ENCODE peak calls at places on chromosomes 6 and 20, in eight cellular contexts. P is H54, R is Peyer's patch, E is uterus, D is ovary, U is HCT116, C is transverse colon, A is lower leg skin. M is an unnamed sample.

GRCh38 chr20:53748821-53749402 is 155.3 kb upstream of the ZNF217 start:
- DNase-seq in P (no peak), R (no peak), E (no peak), D (no peak), U (no peak), C (no peak), A (no peak), M (no peak)

GRCh38 chr6:1856381-1856780 is 246.7 kb downstream of the FOXC1 start:
- DNase-seq in P (no peak), R (peak), E (peak), D (no peak), U (no peak), C (peak), A (no peak), M (no peak)

GRCh38 chr6:144160452-144160851 is 10.1 kb downstream of the STX11 start:
- DNase-seq in P (no peak), R (no peak), E (no peak), D (no peak), U (no peak), C (no peak), A (no peak), M (no peak)

GRCh38 chr6:154690857-154691256 is 42.4 kb upstream of the SCAF8 start:
- DNase-seq in P (no peak), R (no peak), E (no peak), D (no peak), U (no peak), C (no peak), A (no peak), M (no peak)

GRCh38 chr20:51918561-51918960 is 116.2 kb upstream of the SALL4 start:
- DNase-seq in P (no peak), R (no peak), E (no peak), D (no peak), U (no peak), C (no peak), A (no peak), M (no peak)

GRCh38 chr6:124961784-124962611 is at the start of gene RNF217:
- DNase-seq in P (peak), R (no peak), E (peak), D (peak), U (no peak), C (peak), A (peak), M (peak)

GRCh38 chr6:63352587-63353281 is 33.0 kb upstream of the LGSN start:
- DNase-seq in P (no peak), R (peak), E (peak), D (no peak), U (peak), C (peak), A (no peak), M (no peak)

GRCh38 chr6:132167966-132168365 is 216.8 kb upstream of the CCN2 start:
- DNase-seq in P (no peak), R (no peak), E (no peak), D (no peak), U (no peak), C (no peak), A (no peak), M (no peak)

GRCh38 chr20:62131560-62132320 is 9.5 kb downstream of the LSM14B start:
- DNase-seq in P (no peak), R (no peak), E (no peak), D (no peak), U (no peak), C (no peak), A (no peak), M (no peak)

GRCh38 chr6:126957721-126958120 is 160.8 kb upstream of the RSPO3 start:
- DNase-seq in P (no peak), R (no peak), E (no peak), D (no peak), U (no peak), C (no peak), A (no peak), M (no peak)

GRCh38 chr6:170140129-170140528 is 150.7 kb downstream of the DLL1 start:
- DNase-seq in P (no peak), R (no peak), E (no peak), D (peak), U (no peak), C (no peak), A (peak), M (no peak)

GRCh38 chr20:44460795-44461141 is 14.9 kb upstream of the TTPAL start:
- DNase-seq in P (no peak), R (no peak), E (no peak), D (no peak), U (peak), C (no peak), A (no peak), M (no peak)

GRCh38 chr20:53899351-53900167 is 170.8 kb downstream of the BCAS1 start:
- DNase-seq in P (no peak), R (peak), E (peak), D (no peak), U (no peak), C (peak), A (peak), M (no peak)

GRCh38 chr6:29631860-29632731 is 887 bp downstream of the GABBR1 start:
- DNase-seq in P (peak), R (peak), E (peak), D (peak), U (no peak), C (peak), A (peak), M (peak)

GRCh38 chr20:40254023-40254772 is 434.8 kb downstream of the MAFB start:
- DNase-seq in P (no peak), R (no peak), E (peak), D (no peak), U (no peak), C (no peak), A (no peak), M (no peak)

GRCh38 chr6:98833101-98834059 is 994 bp upstream of the POU3F2 start:
- DNase-seq in P (no peak), R (no peak), E (no peak), D (peak), U (no peak), C (no peak), A (peak), M (no peak)

GRCh38 chr6:129575378-129576118 is 134.4 kb downstream of the ARHGAP18 start:
- DNase-seq in P (peak), R (no peak), E (no peak), D (no peak), U (peak), C (no peak), A (no peak), M (no peak)

GRCh38 chr6:83092756-83093399 is 25.4 kb downstream of the DOP1A start:
- DNase-seq in P (no peak), R (no peak), E (no peak), D (no peak), U (no peak), C (no peak), A (no peak), M (no peak)

GRCh38 chr6:129292836-129293235 is 409.9 kb downstream of the LAMA2 start:
- DNase-seq in P (no peak), R (no peak), E (no peak), D (no peak), U (no peak), C (no peak), A (no peak), M (no peak)

GRCh38 chr20:9889270-9889981 is 50.5 kb upstream of the PAK5 start:
- DNase-seq in P (peak), R (no peak), E (no peak), D (no peak), U (no peak), C (no peak), A (no peak), M (no peak)

GRCh38 chr6:108920751-108921150 is 72.5 kb downstream of the ARMC2 start:
- DNase-seq in P (no peak), R (no peak), E (no peak), D (no peak), U (no peak), C (no peak), A (no peak), M (no peak)

GRCh38 chr6:140736227-140736626 is 1361.8 kb upstream of the CITED2 start:
- DNase-seq in P (no peak), R (no peak), E (no peak), D (no peak), U (no peak), C (no peak), A (no peak), M (no peak)

GRCh38 chr6:68043122-68043398 is 592.0 kb upstream of the ADGRB3 start:
- DNase-seq in P (no peak), R (no peak), E (no peak), D (no peak), U (no peak), C (no peak), A (no peak), M (no peak)

GRCh38 chr6:52881662-52881995 is 27.9 kb downstream of the GSTA3 start:
- DNase-seq in P (no peak), R (no peak), E (no peak), D (no peak), U (no peak), C (no peak), A (no peak), M (no peak)

GRCh38 chr20:9081423-9081966 is 12.6 kb downstream of the PLCB4 start:
- DNase-seq in P (no peak), R (no peak), E (no peak), D (no peak), U (no peak), C (no peak), A (no peak), M (no peak)

GRCh38 chr6:168052291-168052891 is 26.6 kb downstream of the FRMD1 start:
- DNase-seq in P (no peak), R (no peak), E (no peak), D (peak), U (no peak), C (peak), A (no peak), M (no peak)

GRCh38 chr20:25136643-25137559 is 55.0 kb upstream of the VSX1 start:
- DNase-seq in P (peak), R (no peak), E (no peak), D (peak), U (peak), C (peak), A (no peak), M (no peak)

GRCh38 chr6:126054258-126054702 is 67.9 kb downstream of the TRMT11 start:
- DNase-seq in P (no peak), R (no peak), E (peak), D (no peak), U (no peak), C (no peak), A (no peak), M (peak)

GRCh38 chr6:38445321-38445720 is 194.4 kb downstream of the BTBD9 start:
- DNase-seq in P (no peak), R (no peak), E (no peak), D (no peak), U (no peak), C (no peak), A (no peak), M (no peak)

GRCh38 chr6:110876170-110876773 is 1.7 kb downstream of the AMD1 start:
- DNase-seq in P (peak), R (peak), E (peak), D (peak), U (peak), C (peak), A (peak), M (peak)

GRCh38 chr20:38213607-38213940 is 47.0 kb downstream of the KIAA1755 start:
- DNase-seq in P (no peak), R (no peak), E (no peak), D (no peak), U (no peak), C (no peak), A (no peak), M (no peak)

GRCh38 chr6:84882768-84883766 is 118.7 kb upstream of the TBX18 start:
- DNase-seq in P (no peak), R (no peak), E (no peak), D (no peak), U (no peak), C (no peak), A (no peak), M (no peak)

GRCh38 chr6:108746841-108747575 is 101.2 kb upstream of the ARMC2 start:
- DNase-seq in P (no peak), R (no peak), E (peak), D (no peak), U (no peak), C (no peak), A (peak), M (no peak)

GRCh38 chr6:12545837-12546658 is 170.5 kb upstream of the PHACTR1 start:
- DNase-seq in P (peak), R (no peak), E (no peak), D (no peak), U (peak), C (no peak), A (no peak), M (no peak)

GRCh38 chr20:45647441-45648050 is 16.5 kb upstream of the WFDC9 start:
- DNase-seq in P (no peak), R (no peak), E (no peak), D (no peak), U (no peak), C (no peak), A (no peak), M (no peak)

GRCh38 chr6:163415176-163415619 is 680 bp downstream of the QKI start:
- DNase-seq in P (no peak), R (no peak), E (peak), D (peak), U (no peak), C (no peak), A (peak), M (no peak)

GRCh38 chr6:169426611-169427010 is 173.0 kb upstream of the THBS2 start:
- DNase-seq in P (no peak), R (no peak), E (no peak), D (no peak), U (no peak), C (no peak), A (no peak), M (no peak)

GRCh38 chr6:133456439-133456838 is 215.3 kb downstream of the EYA4 start:
- DNase-seq in P (no peak), R (no peak), E (no peak), D (no peak), U (no peak), C (no peak), A (no peak), M (no peak)
- TF ChIP-seq POLR2A in P (no peak), R (no peak), E (no peak), D (no peak), U (no peak), C (no peak), A (no peak), M (no peak)

GRCh38 chr6:33570806-33571636 is 9.1 kb downstream of the BAK1 start:
- DNase-seq in P (peak), R (peak), E (peak), D (peak), U (peak), C (peak), A (peak), M (peak)
- TF ChIP-seq POLR2A in P (peak), R (peak), E (no peak), D (no peak), U (peak), C (peak), A (no peak), M (no peak)

DNA sequence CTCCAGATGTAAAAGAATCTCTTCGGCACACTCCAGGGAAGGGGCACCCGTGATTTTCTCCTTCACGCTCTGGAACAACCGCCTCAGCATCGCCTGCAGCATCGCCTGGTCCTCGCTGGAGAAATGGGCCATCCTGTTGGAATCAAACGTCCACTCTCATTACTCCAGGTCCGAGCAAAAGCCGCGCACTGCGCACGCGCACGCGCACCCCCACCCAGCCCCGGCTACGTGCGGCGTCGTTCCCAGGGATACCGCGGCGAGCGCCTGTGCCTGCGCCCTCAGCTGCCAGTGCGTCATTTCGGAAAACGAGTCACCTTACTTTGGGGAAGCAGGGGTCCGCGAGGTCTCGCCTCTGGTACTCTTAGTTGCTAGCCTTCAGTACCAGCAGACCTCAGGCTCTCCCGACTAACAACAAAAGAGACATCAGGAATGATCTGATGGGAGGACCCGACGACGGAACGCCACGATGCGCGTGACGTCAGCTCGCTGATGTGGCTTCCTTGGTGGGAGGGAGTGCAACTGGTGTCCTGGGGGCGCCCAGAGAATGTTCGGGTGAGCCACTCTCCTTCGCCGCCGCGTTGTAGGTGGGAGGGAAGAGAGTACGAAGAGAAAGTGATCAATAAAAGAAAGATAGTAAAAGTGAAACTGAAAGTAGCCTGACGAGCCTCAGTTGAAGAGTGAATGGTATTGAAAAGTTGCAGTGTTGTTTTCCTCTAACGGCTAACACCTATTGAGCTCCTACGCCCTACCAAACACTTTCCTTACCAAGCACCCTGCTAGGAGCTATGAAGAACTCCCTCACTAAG is at the start of gene TBC1D32:
- DNase-seq in P (peak), R (peak), E (peak), D (peak), U (peak), C (peak), A (peak), M (peak)
- TF ChIP-seq POLR2A in P (peak), R (peak), E (no peak), D (peak), U (no peak), C (peak), A (no peak), M (peak)

GRCh38 chr20:33677991-33678431 is 3.8 kb upstream of the NECAB3 start:
- DNase-seq in P (no peak), R (no peak), E (no peak), D (peak), U (no peak), C (no peak), A (no peak), M (no peak)

GRCh38 chr20:33681728-33682353 is 4.3 kb downstream of the E2F1 start:
- DNase-seq in P (no peak), R (no peak), E (no peak), D (no peak), U (no peak), C (no peak), A (no peak), M (no peak)

GRCh38 chr20:33680681-33681080 is 5.5 kb downstream of the E2F1 start:
- DNase-seq in P (no peak), R (no peak), E (no peak), D (no peak), U (no peak), C (no peak), A (no peak), M (no peak)

GRCh38 chr20:33681288-33681687 is 4.9 kb downstream of the E2F1 start:
- DNase-seq in P (no peak), R (no peak), E (no peak), D (no peak), U (no peak), C (no peak), A (no peak), M (no peak)

GRCh38 chr20:33679758-33680485 is 5.7 kb upstream of the NECAB3 start:
- DNase-seq in P (no peak), R (peak), E (no peak), D (no peak), U (no peak), C (no peak), A (no peak), M (no peak)
- TF ChIP-seq POLR2A in P (no peak), R (no peak), E (no peak), D (no peak), U (no peak), C (no peak), A (no peak), M (no peak)

GRCh38 chr20:57388953-57389694 is 2.1 kb upstream of the RBM38 start:
- DNase-seq in P (no peak), R (peak), E (peak), D (peak), U (peak), C (peak), A (peak), M (peak)
- TF ChIP-seq POLR2A in P (no peak), R (no peak), E (no peak), D (no peak), U (peak), C (peak), A (no peak), M (peak)

DNA sequence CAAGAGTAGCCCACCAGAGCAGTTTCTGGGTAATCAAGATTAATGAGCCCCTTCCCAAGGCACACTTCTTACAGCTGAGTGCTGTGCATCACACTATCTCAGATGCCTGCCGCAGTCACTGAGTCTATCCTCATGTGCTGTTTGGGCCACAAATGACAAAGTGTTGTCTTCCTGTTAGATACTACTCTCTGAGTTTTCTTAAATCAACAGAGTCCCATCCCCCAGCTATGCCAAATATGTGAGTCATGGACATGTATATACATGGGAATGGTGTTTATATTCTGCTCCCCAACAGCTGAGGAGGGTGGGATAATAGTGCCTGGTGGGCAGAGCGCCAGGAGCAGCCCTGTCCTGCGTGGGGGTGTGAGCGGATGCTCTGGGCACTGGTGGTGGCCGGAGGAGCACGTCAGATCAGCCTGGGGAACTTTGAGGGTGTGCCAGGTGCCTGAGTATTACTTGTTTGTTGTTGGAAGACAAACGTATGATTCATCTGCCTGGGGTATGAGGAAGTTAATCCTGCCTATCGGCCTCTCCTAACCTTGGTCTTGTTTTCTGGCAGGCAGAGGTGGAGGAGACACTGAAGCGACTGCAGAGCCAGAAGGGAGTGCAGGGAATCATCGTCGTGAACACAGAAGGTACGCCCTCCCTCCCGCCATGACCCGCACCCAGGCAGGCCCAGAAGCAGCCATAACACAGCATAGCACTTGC is 9.6 kb downstream of the DYNLRB1 start:
- DNase-seq in P (peak), R (peak), E (peak), D (peak), U (peak), C (peak), A (peak), M (no peak)
- TF ChIP-seq POLR2A in P (no peak), R (peak), E (no peak), D (no peak), U (no peak), C (peak), A (no peak), M (no peak)

GRCh38 chr6:135183532-135184440 is 2.7 kb downstream of the MYB start:
- DNase-seq in P (no peak), R (peak), E (no peak), D (no peak), U (peak), C (peak), A (no peak), M (peak)
- TF ChIP-seq POLR2A in P (no peak), R (no peak), E (no peak), D (no peak), U (no peak), C (no peak), A (no peak), M (no peak)

GRCh38 chr20:50446351-50447101 is 63.7 kb upstream of the PTPN1 start:
- DNase-seq in P (no peak), R (no peak), E (no peak), D (no peak), U (no peak), C (peak), A (no peak), M (no peak)
- TF ChIP-seq POLR2A in P (no peak), R (no peak), E (no peak), D (no peak), U (no peak), C (no peak), A (no peak), M (no peak)

DNA sequence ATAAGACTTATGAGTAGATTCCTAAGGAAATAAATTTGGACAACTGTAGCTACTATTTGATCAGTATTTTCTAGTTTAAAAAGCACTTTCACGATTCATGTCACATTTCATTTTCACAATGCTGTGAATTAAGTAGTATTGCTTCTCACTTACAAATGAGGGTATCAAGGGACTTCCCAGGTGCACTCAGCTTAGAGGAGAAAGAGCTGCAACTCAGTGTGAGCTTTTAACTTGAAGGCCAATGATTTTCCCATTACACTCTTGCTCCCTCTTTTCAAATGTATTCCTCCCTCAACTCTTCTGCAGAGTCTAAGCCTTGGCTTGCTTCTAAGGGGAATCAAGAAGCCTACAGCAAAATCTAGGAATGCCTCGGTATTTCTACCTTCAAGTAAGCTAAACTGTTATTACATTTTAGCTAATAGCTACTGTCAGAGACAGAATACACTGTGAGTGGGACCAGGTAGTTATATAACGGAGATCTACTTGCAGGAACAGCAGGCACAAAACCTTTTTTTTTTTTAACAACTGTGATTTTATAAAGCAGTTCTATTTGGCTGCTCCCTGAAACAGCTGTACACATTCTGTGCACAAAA is 339.0 kb downstream of the SYNE1 start:
- DNase-seq in P (no peak), R (no peak), E (no peak), D (no peak), U (no peak), C (no peak), A (no peak), M (no peak)
- TF ChIP-seq POLR2A in P (no peak), R (no peak), E (no peak), D (no peak), U (no peak), C (no peak), A (no peak), M (no peak)